ENCODE peak calls at places on chromosomes 4 and X, in six cellular contexts. H is endodermal cell; R is iris pigment epithelial cell; V is cardiac muscle cell; X is stimulated activated naive B cell treated with anti-CD40 and anti-IgM and Interleukin-4, amounts not matched to agents 10 μg/mL and 1 μg/mL and 100 μg/mL, for 72 hours; F is ACHN. A is an unnamed sample.

GRCh38 chrX:148080593-148080992 is 99.5 kb downstream of the FMR1NB start:
- DNase-seq in H (no peak), R (no peak), V (no peak), X (no peak), F (no peak), A (no peak)

GRCh38 chrX:13007519-13008188 is 32.7 kb downstream of the TMSB4X start:
- DNase-seq in H (no peak), R (no peak), V (peak), X (no peak), F (no peak), A (no peak)

GRCh38 chr4:120870279-120870673 is 52.2 kb downstream of the PRDM5 start:
- DNase-seq in H (peak), R (no peak), V (no peak), X (no peak), F (no peak), A (no peak)

GRCh38 chr4:108078024-108078733 is 88.5 kb downstream of the HADH start:
- DNase-seq in H (no peak), R (peak), V (peak), X (no peak), F (no peak), A (no peak)

GRCh38 chrX:130885508-130885907 is 17.5 kb downstream of the ENOX2 start:
- DNase-seq in H (no peak), R (no peak), V (no peak), X (no peak), F (no peak), A (no peak)

GRCh38 chrX:123590842-123591491 is 141.9 kb downstream of the THOC2 start:
- DNase-seq in H (no peak), R (peak), V (peak), X (no peak), F (peak), A (no peak)

GRCh38 chr4:101961144-101961543 is 170.6 kb downstream of the BANK1 start:
- DNase-seq in H (no peak), R (peak), V (no peak), X (no peak), F (peak), A (peak)

GRCh38 chr4:8192748-8193738 is 6.0 kb upstream of the SH3TC1 start:
- DNase-seq in H (no peak), R (peak), V (peak), X (peak), F (peak), A (no peak)

GRCh38 chr4:140298001-140298400 is 75.4 kb upstream of the SCOC start:
- DNase-seq in H (no peak), R (no peak), V (no peak), X (no peak), F (no peak), A (no peak)

GRCh38 chr4:55500072-55500471 is 46.6 kb downstream of the CLOCK start:
- DNase-seq in H (no peak), R (no peak), V (no peak), X (no peak), F (no peak), A (no peak)

GRCh38 chrX:97200454-97200853 is 316.7 kb downstream of the RPA4 start:
- DNase-seq in H (peak), R (no peak), V (no peak), X (no peak), F (no peak), A (no peak)

GRCh38 chrX:45295587-45295986 is 94.9 kb upstream of the DIPK2B start:
- DNase-seq in H (no peak), R (peak), V (peak), X (no peak), F (peak), A (peak)

A was measured in COLO829.